ENCODE peak calls at places on chromosomes 12 and 14, in seven cellular contexts. One of them, this sample, is unnamed.

GRCh38 chr12:76863811-76864210 is 15.0 kb downstream of the CSRP2 start:
- DNase-seq in GM12864: no peak
- DNase-seq in BJ: no peak
- DNase-seq in dorsolateral prefrontal cortex: no peak
- DNase-seq in tibial artery: no peak
- DNase-seq in AG10803: peak; percentile 92
- DNase-seq in A549: no peak
- DNase-seq in this sample: no peak

GRCh38 chr12:54968181-54968730 is 16.3 kb downstream of the TESPA1 start:
- DNase-seq in GM12864: no peak
- DNase-seq in BJ: no peak
- DNase-seq in dorsolateral prefrontal cortex: no peak
- DNase-seq in tibial artery: no peak
- DNase-seq in AG10803: no peak
- DNase-seq in A549: no peak
- DNase-seq in this sample: no peak

GRCh38 chr14:85934123-85934885 is 404.4 kb downstream of the FLRT2 start:
- DNase-seq in GM12864: peak; percentile 58
- DNase-seq in BJ: no peak
- DNase-seq in dorsolateral prefrontal cortex: no peak
- DNase-seq in tibial artery: no peak
- DNase-seq in AG10803: peak; percentile 4
- DNase-seq in A549: peak; percentile 13
- DNase-seq in this sample: no peak

GRCh38 chr14:93079321-93079720 is 36.4 kb downstream of the ITPK1 start:
- DNase-seq in GM12864: no peak
- DNase-seq in BJ: no peak
- DNase-seq in dorsolateral prefrontal cortex: no peak
- DNase-seq in tibial artery: no peak
- DNase-seq in AG10803: no peak
- DNase-seq in A549: no peak
- DNase-seq in this sample: no peak

GRCh38 chr12:46455648-46456352 is 83.2 kb upstream of the SLC38A2 start:
- DNase-seq in GM12864: no peak
- DNase-seq in BJ: no peak
- DNase-seq in dorsolateral prefrontal cortex: no peak
- DNase-seq in tibial artery: no peak
- DNase-seq in AG10803: no peak
- DNase-seq in A549: no peak
- DNase-seq in this sample: no peak

GRCh38 chr12:13258212-13258611 is 61.7 kb downstream of the EMP1 start:
- DNase-seq in GM12864: no peak
- DNase-seq in BJ: no peak
- DNase-seq in dorsolateral prefrontal cortex: no peak
- DNase-seq in tibial artery: no peak
- DNase-seq in AG10803: no peak
- DNase-seq in A549: no peak
- DNase-seq in this sample: no peak

GRCh38 chr12:114982760-114983159 is 298.8 kb upstream of the TBX3 start:
- DNase-seq in GM12864: no peak
- DNase-seq in BJ: no peak
- DNase-seq in dorsolateral prefrontal cortex: no peak
- DNase-seq in tibial artery: no peak
- DNase-seq in AG10803: no peak
- DNase-seq in A549: no peak
- DNase-seq in this sample: no peak

GRCh38 chr12:50017047-50017446 is 8.2 kb downstream of the RACGAP1 start:
- DNase-seq in GM12864: no peak
- DNase-seq in BJ: peak; percentile 68
- DNase-seq in dorsolateral prefrontal cortex: no peak
- DNase-seq in tibial artery: peak; percentile 77
- DNase-seq in AG10803: peak; percentile 89
- DNase-seq in A549: no peak
- DNase-seq in this sample: no peak

GRCh38 chr14:90704362-90705051 is 111.7 kb downstream of the TTC7B start:
- DNase-seq in GM12864: no peak
- DNase-seq in BJ: no peak
- DNase-seq in dorsolateral prefrontal cortex: no peak
- DNase-seq in tibial artery: no peak
- DNase-seq in AG10803: no peak
- DNase-seq in A549: no peak
- DNase-seq in this sample: no peak

GRCh38 chr12:22262309-22262708 is 72.2 kb downstream of the ST8SIA1 start:
- DNase-seq in GM12864: no peak
- DNase-seq in BJ: no peak
- DNase-seq in dorsolateral prefrontal cortex: no peak
- DNase-seq in tibial artery: no peak
- DNase-seq in AG10803: no peak
- DNase-seq in A549: no peak
- DNase-seq in this sample: no peak

GRCh38 chr12:67274186-67274585 is 5.0 kb downstream of the CAND1 start:
- DNase-seq in GM12864: no peak
- DNase-seq in BJ: no peak
- DNase-seq in dorsolateral prefrontal cortex: no peak
- DNase-seq in tibial artery: no peak
- DNase-seq in AG10803: no peak
- DNase-seq in A549: no peak
- DNase-seq in this sample: no peak

GRCh38 chr12:6688543-6688999 is 604 bp downstream of the ZNF384 start:
- DNase-seq in GM12864: no peak
- DNase-seq in BJ: no peak
- DNase-seq in dorsolateral prefrontal cortex: peak; percentile 88
- DNase-seq in tibial artery: peak; percentile 30
- DNase-seq in AG10803: peak; percentile 22
- DNase-seq in A549: peak; percentile 92
- DNase-seq in this sample: peak; percentile 77

GRCh38 chr12:24909667-24910066 is 39.2 kb downstream of the BCAT1 start:
- DNase-seq in GM12864: no peak
- DNase-seq in BJ: peak; percentile 57
- DNase-seq in dorsolateral prefrontal cortex: no peak
- DNase-seq in tibial artery: peak; percentile 80
- DNase-seq in AG10803: peak; percentile 86
- DNase-seq in A549: no peak
- DNase-seq in this sample: no peak

GRCh38 chr14:104360522-104360921 is 219.0 kb upstream of the C14orf180 start:
- DNase-seq in GM12864: no peak
- DNase-seq in BJ: no peak
- DNase-seq in dorsolateral prefrontal cortex: peak; percentile 14
- DNase-seq in tibial artery: peak; percentile 9
- DNase-seq in AG10803: no peak
- DNase-seq in A549: no peak
- DNase-seq in this sample: no peak

GRCh38 chr12:104439137-104439536 is 17.6 kb upstream of the CHST11 start:
- DNase-seq in GM12864: no peak
- DNase-seq in BJ: no peak
- DNase-seq in dorsolateral prefrontal cortex: no peak
- DNase-seq in tibial artery: no peak
- DNase-seq in AG10803: no peak
- DNase-seq in A549: no peak
- DNase-seq in this sample: no peak

GRCh38 chr12:85874064-85874463 is at the start of gene NTS:
- DNase-seq in GM12864: no peak
- DNase-seq in BJ: no peak
- DNase-seq in dorsolateral prefrontal cortex: no peak
- DNase-seq in tibial artery: no peak
- DNase-seq in AG10803: no peak
- DNase-seq in A549: no peak
- DNase-seq in this sample: no peak

GRCh38 chr12:42588981-42589464 is 523 bp downstream of the PRICKLE1 start:
- DNase-seq in GM12864: no peak
- DNase-seq in BJ: no peak
- DNase-seq in dorsolateral prefrontal cortex: peak; percentile 55
- DNase-seq in tibial artery: peak; percentile 29
- DNase-seq in AG10803: no peak
- DNase-seq in A549: peak; percentile 41
- DNase-seq in this sample: peak; percentile 45

DNA sequence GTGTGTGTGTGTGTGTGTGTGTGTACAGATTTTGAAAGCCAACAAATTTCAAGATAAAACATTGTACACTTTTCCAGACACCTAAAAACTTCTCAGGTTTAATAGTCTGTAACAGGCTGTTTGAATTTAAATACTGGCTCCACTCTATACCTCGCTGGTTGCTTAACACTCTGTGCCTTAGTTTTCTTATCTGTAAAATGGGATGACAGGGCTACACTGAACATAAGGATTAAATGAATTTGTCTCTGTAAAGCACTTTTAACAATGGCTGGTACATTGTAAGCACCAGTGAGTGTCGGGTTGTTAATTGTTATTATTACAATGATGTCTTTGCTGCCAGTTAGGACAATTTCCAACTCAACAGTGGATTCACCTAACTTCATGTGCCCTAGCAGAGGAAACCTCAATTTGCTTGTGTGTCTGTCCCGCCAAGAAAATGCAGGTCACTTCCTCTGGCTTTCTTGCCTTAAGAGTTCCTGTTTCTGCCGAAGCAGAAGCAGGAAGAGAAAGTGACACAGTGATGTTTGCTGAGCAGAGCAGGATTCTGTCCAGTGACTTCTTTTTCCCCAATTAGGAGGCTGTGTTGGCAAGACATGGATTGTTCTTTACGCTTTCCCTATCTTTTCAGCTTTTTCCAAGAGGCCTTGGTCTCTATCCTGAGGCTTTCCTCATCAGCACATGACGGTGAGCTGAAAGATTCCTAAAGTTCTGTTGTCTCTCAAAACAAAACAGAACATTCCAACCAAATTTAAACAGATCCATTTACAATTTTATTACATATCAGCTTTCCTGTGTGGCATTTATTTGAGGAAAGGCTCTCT is 154.1 kb upstream of the ATP2B1 start:
- DNase-seq in GM12864: peak; percentile 85
- DNase-seq in BJ: no peak
- DNase-seq in dorsolateral prefrontal cortex: no peak
- DNase-seq in tibial artery: peak; percentile 31
- DNase-seq in AG10803: peak; percentile 21
- DNase-seq in A549: no peak
- DNase-seq in this sample: no peak
- H3K4me3 ChIP-seq in GM12864: peak overlapping the region; percentile 38
- H3K4me3 ChIP-seq in BJ: no peak overlapping the region
- H3K4me3 ChIP-seq in dorsolateral prefrontal cortex: no peak overlapping the region
- H3K4me3 ChIP-seq in tibial artery: no peak overlapping the region
- H3K4me3 ChIP-seq in AG10803: no peak overlapping the region
- H3K4me3 ChIP-seq in A549: no peak overlapping the region
- H3K4me3 ChIP-seq in this sample: no peak overlapping the region

GRCh38 chr12:123934829-123935228 is 37.8 kb downstream of the CCDC92 start:
- DNase-seq in GM12864: no peak
- DNase-seq in BJ: no peak
- DNase-seq in dorsolateral prefrontal cortex: no peak
- DNase-seq in tibial artery: no peak
- DNase-seq in AG10803: peak; percentile 76
- DNase-seq in A549: no peak
- DNase-seq in this sample: no peak

GRCh38 chr12:123936471-123936870 is 36.2 kb downstream of the CCDC92 start:
- DNase-seq in GM12864: no peak
- DNase-seq in BJ: no peak
- DNase-seq in dorsolateral prefrontal cortex: no peak
- DNase-seq in tibial artery: no peak
- DNase-seq in AG10803: no peak
- DNase-seq in A549: no peak
- DNase-seq in this sample: no peak

GRCh38 chr12:123936956-123937706 is 35.5 kb downstream of the CCDC92 start:
- DNase-seq in GM12864: no peak
- DNase-seq in BJ: no peak
- DNase-seq in dorsolateral prefrontal cortex: no peak
- DNase-seq in tibial artery: no peak
- DNase-seq in AG10803: no peak
- DNase-seq in A549: no peak
- DNase-seq in this sample: no peak

GRCh38 chr12:123934016-123934620 is 38.5 kb downstream of the CCDC92 start:
- DNase-seq in GM12864: no peak
- DNase-seq in BJ: no peak
- DNase-seq in dorsolateral prefrontal cortex: no peak
- DNase-seq in tibial artery: no peak
- DNase-seq in AG10803: no peak
- DNase-seq in A549: no peak
- DNase-seq in this sample: no peak

DNA sequence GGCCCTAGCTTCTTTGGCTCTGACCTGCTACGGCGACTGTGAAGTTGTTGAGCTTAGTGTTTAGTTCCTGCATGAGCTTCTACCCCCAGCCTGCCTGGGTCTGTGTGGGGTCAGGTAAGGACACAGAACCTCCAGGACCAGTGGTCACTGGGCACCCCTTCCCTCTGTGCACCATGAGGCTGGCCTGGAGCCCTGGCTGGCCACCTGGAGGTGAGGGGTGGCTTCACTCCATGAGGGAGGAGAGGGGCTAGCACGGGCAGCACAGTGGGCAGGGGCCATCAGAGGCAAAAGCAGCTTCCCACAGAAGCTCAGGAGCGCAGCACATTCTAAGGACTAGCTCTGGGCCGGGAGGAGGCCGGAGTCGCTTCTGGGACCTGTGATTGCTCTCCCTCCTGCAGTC is 36.7 kb downstream of the CCDC92 start:
- DNase-seq in GM12864: no peak
- DNase-seq in BJ: no peak
- DNase-seq in dorsolateral prefrontal cortex: no peak
- DNase-seq in tibial artery: no peak
- DNase-seq in AG10803: no peak
- DNase-seq in A549: no peak
- DNase-seq in this sample: no peak
- H3K4me3 ChIP-seq in GM12864: no peak overlapping the region
- H3K4me3 ChIP-seq in BJ: no peak overlapping the region
- H3K4me3 ChIP-seq in dorsolateral prefrontal cortex: no peak overlapping the region
- H3K4me3 ChIP-seq in tibial artery: no peak overlapping the region
- H3K4me3 ChIP-seq in AG10803: no peak overlapping the region
- H3K4me3 ChIP-seq in A549: no peak overlapping the region
- H3K4me3 ChIP-seq in this sample: no peak overlapping the region

GRCh38 chr12:57047981-57048380 is 1.9 kb downstream of the MYO1A start:
- DNase-seq in GM12864: no peak
- DNase-seq in BJ: peak; percentile 33
- DNase-seq in dorsolateral prefrontal cortex: no peak
- DNase-seq in tibial artery: no peak
- DNase-seq in AG10803: peak; percentile 33
- DNase-seq in A549: no peak
- DNase-seq in this sample: no peak
- H3K4me3 ChIP-seq in GM12864: no peak overlapping the region
- H3K4me3 ChIP-seq in BJ: no peak overlapping the region
- H3K4me3 ChIP-seq in dorsolateral prefrontal cortex: no peak overlapping the region
- H3K4me3 ChIP-seq in tibial artery: no peak overlapping the region
- H3K4me3 ChIP-seq in AG10803: no peak overlapping the region
- H3K4me3 ChIP-seq in A549: no peak overlapping the region
- H3K4me3 ChIP-seq in this sample: no peak overlapping the region

GRCh38 chr14:39180553-39180952 is 5.5 kb downstream of the PNN start:
- DNase-seq in GM12864: no peak
- DNase-seq in BJ: no peak
- DNase-seq in dorsolateral prefrontal cortex: no peak
- DNase-seq in tibial artery: no peak
- DNase-seq in AG10803: no peak
- DNase-seq in A549: no peak
- DNase-seq in this sample: no peak
- H3K4me3 ChIP-seq in GM12864: no peak overlapping the region
- H3K4me3 ChIP-seq in BJ: no peak overlapping the region
- H3K4me3 ChIP-seq in dorsolateral prefrontal cortex: no peak overlapping the region
- H3K4me3 ChIP-seq in tibial artery: no peak overlapping the region
- H3K4me3 ChIP-seq in AG10803: no peak overlapping the region
- H3K4me3 ChIP-seq in A549: no peak overlapping the region
- H3K4me3 ChIP-seq in this sample: no peak overlapping the region

This sample was measured in mucosa of descending colon.